ENCODE peak calls at places on chromosomes 6 and 20, in eight cellular contexts. J is tibial artery; P is iris pigment epithelial cell; U is anterior cingulate cortex; V is GM04503; X is foreskin fibroblast; S is lower leg skin; F is CD4-positive, CD25-positive, alpha-beta regulatory T cell. G is an unnamed sample.

GRCh38 chr20:33702861-33703260 is 16.7 kb upstream of the E2F1 start:
- DNase-seq in J (no peak), P (no peak), U (peak; percentile 41), V (no peak), X (no peak), S (no peak), F (no peak), G (no peak)

GRCh38 chr20:48656661-48657211 is 171.1 kb downstream of the PREX1 start:
- DNase-seq in J (no peak), P (no peak), U (peak; percentile 72), V (no peak), X (no peak), S (no peak), F (no peak), G (peak; percentile 75)

GRCh38 chr6:126767741-126768140 is 350.7 kb upstream of the RSPO3 start:
- DNase-seq in J (no peak), P (no peak), U (no peak), V (no peak), X (no peak), S (no peak), F (no peak), G (no peak)

GRCh38 chr20:52682271-52682670 is 289.9 kb upstream of the TSHZ2 start:
- DNase-seq in J (no peak), P (no peak), U (no peak), V (no peak), X (no peak), S (no peak), F (no peak), G (no peak)

GRCh38 chr6:145073811-145074210 is 661.5 kb downstream of the EPM2A start:
- DNase-seq in J (no peak), P (no peak), U (no peak), V (no peak), X (no peak), S (no peak), F (no peak), G (no peak)

GRCh38 chr6:30926644-30927043 is 5.3 kb downstream of the SFTA2 start:
- DNase-seq in J (no peak), P (peak; percentile 62), U (no peak), V (no peak), X (no peak), S (no peak), F (no peak), G (no peak)

GRCh38 chr6:54481096-54481495 is 172.9 kb downstream of the TINAG start:
- DNase-seq in J (no peak), P (no peak), U (no peak), V (no peak), X (no peak), S (no peak), F (no peak), G (no peak)

GRCh38 chr20:58793512-58794420 is 56.9 kb downstream of the GNAS-AS1 start:
- DNase-seq in J (no peak), P (no peak), U (no peak), V (no peak), X (no peak), S (no peak), F (no peak), G (no peak)

GRCh38 chr20:16488086-16488485 is 85.2 kb downstream of the KIF16B start:
- DNase-seq in J (no peak), P (no peak), U (no peak), V (no peak), X (no peak), S (no peak), F (no peak), G (no peak)

GRCh38 chr20:36823126-36823525 is 49.6 kb upstream of the DSN1 start:
- DNase-seq in J (no peak), P (no peak), U (no peak), V (no peak), X (no peak), S (no peak), F (no peak), G (no peak)

GRCh38 chr6:105192707-105193465 is 13.1 kb upstream of the POPDC3 start:
- DNase-seq in J (no peak), P (peak; percentile 80), U (no peak), V (peak; percentile 86), X (peak; percentile 58), S (no peak), F (no peak), G (no peak)

GRCh38 chr6:107822154-107823046 is 1.7 kb downstream of the SCML4 start:
- DNase-seq in J (no peak), P (no peak), U (no peak), V (no peak), X (no peak), S (no peak), F (peak; percentile 38), G (no peak)

GRCh38 chr20:60191014-60191413 is 232.8 kb downstream of the CDH26 start:
- DNase-seq in J (no peak), P (peak; percentile 4), U (no peak), V (no peak), X (no peak), S (no peak), F (no peak), G (no peak)

GRCh38 chr20:58888521-58889333 is 36.2 kb downstream of the GNAS start:
- DNase-seq in J (peak; percentile 89), P (peak; percentile 73), U (peak; percentile 73), V (no peak), X (peak; percentile 70), S (peak; percentile 75), F (peak; percentile 77), G (peak; percentile 96)

GRCh38 chr20:47066484-47067270 is 172.0 kb downstream of the EYA2 start:
- DNase-seq in J (no peak), P (peak; percentile 89), U (no peak), V (no peak), X (peak; percentile 45), S (no peak), F (no peak), G (no peak)

GRCh38 chr20:58636983-58637421 is 14.1 kb upstream of the STX16 start:
- DNase-seq in J (peak; percentile 31), P (no peak), U (no peak), V (no peak), X (no peak), S (no peak), F (no peak), G (peak; percentile 50)

GRCh38 chr6:9192405-9192909 is 757.1 kb upstream of the SLC35B3 start:
- DNase-seq in J (no peak), P (no peak), U (no peak), V (no peak), X (no peak), S (no peak), F (no peak), G (no peak)

GRCh38 chr20:43583982-43584432 is 6.7 kb upstream of the IFT52 start:
- DNase-seq in J (peak; percentile 95), P (peak; percentile 99), U (peak; percentile 13), V (peak; percentile 92), X (peak; percentile 94), S (peak; percentile 43), F (no peak), G (no peak)

GRCh38 chr6:158661156-158661555 is 11.3 kb downstream of the SYTL3 start:
- DNase-seq in J (no peak), P (no peak), U (no peak), V (no peak), X (no peak), S (no peak), F (no peak), G (no peak)

GRCh38 chr20:48965189-48965910 is 43.8 kb downstream of the ARFGEF2 start:
- DNase-seq in J (no peak), P (peak; percentile 60), U (no peak), V (peak; percentile 27), X (no peak), S (no peak), F (no peak), G (no peak)

GRCh38 chr20:57941572-57942381 is 232.0 kb upstream of the PMEPA1 start:
- DNase-seq in J (no peak), P (no peak), U (no peak), V (no peak), X (no peak), S (no peak), F (no peak), G (no peak)

GRCh38 chr6:156767603-156768467 is 9.3 kb upstream of the ARID1B start:
- DNase-seq in J (no peak), P (peak; percentile 13), U (no peak), V (no peak), X (no peak), S (no peak), F (no peak), G (no peak)

GRCh38 chr20:4014031-4014474 is 1.3 kb downstream of the RNF24 start:
- DNase-seq in J (no peak), P (peak; percentile 87), U (peak; percentile 35), V (no peak), X (peak; percentile 72), S (peak; percentile 69), F (no peak), G (peak; percentile 55)

GRCh38 chr6:135996668-135997067 is 145.2 kb downstream of the PDE7B start:
- DNase-seq in J (no peak), P (no peak), U (no peak), V (no peak), X (no peak), S (no peak), F (no peak), G (no peak)

GRCh38 chr6:151389640-151390275 is 1.6 kb downstream of the ZBTB2 start:
- DNase-seq in J (peak; percentile 83), P (peak; percentile 69), U (no peak), V (peak; percentile 45), X (peak; percentile 68), S (peak; percentile 71), F (peak; percentile 25), G (peak; percentile 72)

GRCh38 chr6:166417285-166417691 is 34.5 kb upstream of the MPC1 start:
- DNase-seq in J (peak; percentile 10), P (no peak), U (no peak), V (no peak), X (no peak), S (no peak), F (peak; percentile 33), G (no peak)

GRCh38 chr6:131281471-131282270 is 146.4 kb downstream of the AKAP7 start:
- DNase-seq in J (no peak), P (peak; percentile 35), U (peak; percentile 64), V (no peak), X (no peak), S (peak; percentile 42), F (peak; percentile 38), G (peak; percentile 61)

GRCh38 chr6:44672086-44672485 is 284.6 kb downstream of the CDC5L start:
- DNase-seq in J (no peak), P (no peak), U (no peak), V (no peak), X (no peak), S (no peak), F (no peak), G (no peak)

GRCh38 chr6:125512621-125513020 is 210.9 kb upstream of the HDDC2 start:
- DNase-seq in J (no peak), P (no peak), U (no peak), V (no peak), X (no peak), S (no peak), F (no peak), G (peak; percentile 47)

GRCh38 chr6:167293088-167293589 is 2.0 kb downstream of the UNC93A start:
- DNase-seq in J (no peak), P (no peak), U (no peak), V (no peak), X (no peak), S (no peak), F (no peak), G (no peak)

GRCh38 chr20:21020656-21021004 is 85.5 kb downstream of the LINC00237 start:
- DNase-seq in J (no peak), P (no peak), U (no peak), V (no peak), X (no peak), S (no peak), F (no peak), G (no peak)